ENCODE peak calls at places on chromosomes 1 and 21, in eight cellular contexts. T is endothelial cell of umbilical vein, Y is suprapubic skin, E is K562, A is H1, Q is transverse colon, S is GM12878, L is breast epithelium. I is an unnamed sample.

GRCh38 chr1:212457740-212458338 is 25.1 kb downstream of the NENF start:
- DNase-seq in A (peak), Y (no peak), L (no peak), S (no peak), E (peak), T (peak), Q (peak), I (no peak)

GRCh38 chr1:53558916-53559315 is 99.7 kb downstream of the DMRTB1 start:
- DNase-seq in E (no peak), S (no peak), Y (peak), A (no peak), L (no peak), Q (no peak), T (no peak), I (no peak)

GRCh38 chr21:43814215-43815106 is 25.1 kb downstream of the RRP1 start:
- DNase-seq in Y (no peak), A (no peak), T (no peak), E (no peak), S (no peak), Q (no peak), L (no peak), I (no peak)

GRCh38 chr1:37448691-37449417 is 25.5 kb upstream of the ZC3H12A start:
- DNase-seq in S (no peak), E (no peak), L (peak), Y (no peak), A (no peak), Q (no peak), T (no peak), I (no peak)

GRCh38 chr1:204868340-204868700 is 2.3 kb upstream of the NFASC start:
- DNase-seq in T (no peak), L (peak), Q (no peak), S (no peak), E (no peak), A (no peak), Y (no peak), I (no peak)

GRCh38 chr1:69776555-69776954 is 208.8 kb downstream of the LRRC7 start:
- DNase-seq in E (no peak), Q (no peak), A (no peak), T (no peak), L (no peak), S (no peak), Y (no peak), I (no peak)

GRCh38 chr1:22210636-22211035 is 67.7 kb upstream of the WNT4 start:
- DNase-seq in L (no peak), E (no peak), Y (no peak), T (no peak), Q (no peak), A (no peak), S (no peak), I (no peak)

GRCh38 chr1:8764301-8764937 is 53.0 kb downstream of the RERE start:
- DNase-seq in S (peak), Q (no peak), T (no peak), E (no peak), A (no peak), L (no peak), Y (no peak), I (no peak)

GRCh38 chr1:109794319-109795132 is 30.8 kb upstream of the EPS8L3 start:
- DNase-seq in L (no peak), S (no peak), A (no peak), Q (peak), Y (peak), E (no peak), T (no peak), I (no peak)

GRCh38 chr1:236507022-236507700 is 16.6 kb upstream of the LGALS8 start:
- DNase-seq in T (peak), S (no peak), A (no peak), L (no peak), Q (no peak), E (no peak), Y (no peak), I (no peak)

GRCh38 chr1:15343729-15344128 is 66.0 kb upstream of the EFHD2 start:
- DNase-seq in S (no peak), Y (no peak), E (no peak), L (peak), Q (no peak), T (no peak), A (no peak), I (no peak)

GRCh38 chr1:10186453-10187319 is 23.7 kb upstream of the KIF1B start:
- DNase-seq in L (no peak), Q (no peak), Y (no peak), T (no peak), A (no peak), E (no peak), S (no peak), I (no peak)

GRCh38 chr21:45662623-45663015 is 19.1 kb downstream of the PCBP3 start:
- DNase-seq in S (no peak), Y (no peak), Q (no peak), T (no peak), E (no peak), L (no peak), A (no peak), I (no peak)

GRCh38 chr1:162003061-162003824 is 20.4 kb downstream of the OLFML2B start:
- DNase-seq in T (no peak), Y (no peak), A (no peak), Q (no peak), S (no peak), E (no peak), L (peak), I (no peak)

GRCh38 chr21:26813426-26813998 is 31.7 kb downstream of the ADAMTS1 start:
- DNase-seq in E (no peak), L (no peak), Y (no peak), S (no peak), T (no peak), Q (no peak), A (no peak), I (no peak)

GRCh38 chr1:147815503-147815902 is 55.1 kb upstream of the GJA5 start:
- DNase-seq in S (no peak), L (no peak), A (no peak), Q (no peak), T (no peak), E (peak), Y (no peak), I (no peak)

GRCh38 chr21:45381865-45382697 is 22.9 kb upstream of the COL18A1 start:
- DNase-seq in S (no peak), Q (no peak), A (no peak), E (no peak), T (no peak), Y (no peak), L (no peak), I (no peak)

GRCh38 chr1:219171192-219171935 is 2.3 kb upstream of the LYPLAL1 start:
- DNase-seq in T (no peak), L (no peak), S (no peak), A (no peak), Q (no peak), Y (no peak), E (no peak), I (no peak)

DNA sequence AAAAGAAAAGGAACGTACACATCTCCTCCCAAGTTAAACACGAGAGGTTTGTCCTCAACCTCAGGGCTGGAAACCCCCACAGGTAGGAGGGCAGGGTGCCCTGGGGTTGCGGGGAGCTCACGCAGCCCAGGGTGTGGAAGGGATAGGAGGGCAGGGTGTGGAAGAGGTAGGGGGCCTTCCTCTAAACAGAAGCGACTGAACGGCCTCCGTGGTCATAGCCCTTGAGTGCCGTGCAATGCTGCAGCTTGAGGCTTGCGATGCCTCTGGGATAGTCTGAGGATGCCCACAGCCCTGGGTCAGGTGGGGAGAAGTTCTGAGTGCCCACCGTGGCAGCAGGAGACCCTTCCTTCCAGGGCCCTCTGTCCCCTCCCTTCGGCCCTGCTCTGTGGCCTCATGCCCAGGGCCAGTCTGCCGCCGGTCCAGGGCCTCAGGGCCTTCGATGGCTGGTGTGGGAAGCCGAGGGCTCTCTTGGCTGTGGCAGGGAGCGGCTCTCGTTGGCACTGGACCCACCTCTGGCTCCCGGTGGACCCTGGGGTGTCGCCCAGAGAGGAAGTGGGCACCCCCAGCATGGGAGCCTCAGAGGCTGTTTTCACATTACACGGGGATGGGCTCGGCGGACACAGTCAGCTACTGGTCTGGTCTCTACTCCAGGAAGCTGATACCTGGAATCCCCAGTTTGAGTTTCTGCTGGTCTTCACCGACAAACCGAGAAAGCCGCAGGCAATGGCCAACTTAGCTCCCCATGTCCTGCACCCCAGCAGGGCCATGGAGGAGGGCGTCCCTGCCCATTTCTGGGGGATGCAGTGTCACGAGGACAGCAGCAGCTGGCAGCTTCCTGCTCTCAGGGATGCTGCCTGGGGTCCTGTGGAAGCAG is 6.4 kb upstream of the CDK11B start:
- DNase-seq in S (no peak), T (no peak), E (no peak), A (no peak), L (no peak), Y (peak), Q (no peak), I (no peak)
- TF ChIP-seq POLR2AphosphoS5 in S (no peak), T (no peak), E (no peak), A (no peak), L (no peak), Y (no peak), Q (no peak), I (no peak)

GRCh38 chr1:1213919-1214599 is at the start of gene TNFRSF4:
- DNase-seq in S (no peak), T (no peak), Q (no peak), Y (no peak), E (peak), L (no peak), A (no peak), I (no peak)
- TF ChIP-seq POLR2AphosphoS5 in S (no peak), T (no peak), Q (no peak), Y (no peak), E (no peak), L (no peak), A (no peak), I (no peak)

GRCh38 chr1:6601049-6601864 is 1.4 kb downstream of the KLHL21 start:
- DNase-seq in L (peak), Q (peak), S (no peak), Y (peak), T (peak), E (peak), A (no peak), I (peak)
- TF ChIP-seq POLR2AphosphoS5 in L (peak), Q (peak), S (peak), Y (peak), T (no peak), E (no peak), A (no peak), I (no peak)

GRCh38 chr1:27601771-27602509 is 2.0 kb downstream of the AHDC1 start:
- DNase-seq in T (peak), E (no peak), Y (no peak), A (no peak), S (no peak), L (peak), Q (peak), I (no peak)

GRCh38 chr1:27602510-27603319 is 1.2 kb downstream of the AHDC1 start:
- DNase-seq in T (peak), Q (peak), E (peak), A (no peak), L (no peak), S (no peak), Y (peak), I (peak)

GRCh38 chr1:27604579-27605299 is 795 bp upstream of the AHDC1 start:
- DNase-seq in S (no peak), Y (no peak), E (no peak), T (no peak), L (no peak), A (no peak), Q (no peak), I (no peak)

GRCh38 chr1:27603962-27604578 is at the start of gene AHDC1:
- DNase-seq in S (no peak), E (peak), T (peak), Q (peak), Y (peak), L (peak), A (no peak), I (peak)

DNA sequence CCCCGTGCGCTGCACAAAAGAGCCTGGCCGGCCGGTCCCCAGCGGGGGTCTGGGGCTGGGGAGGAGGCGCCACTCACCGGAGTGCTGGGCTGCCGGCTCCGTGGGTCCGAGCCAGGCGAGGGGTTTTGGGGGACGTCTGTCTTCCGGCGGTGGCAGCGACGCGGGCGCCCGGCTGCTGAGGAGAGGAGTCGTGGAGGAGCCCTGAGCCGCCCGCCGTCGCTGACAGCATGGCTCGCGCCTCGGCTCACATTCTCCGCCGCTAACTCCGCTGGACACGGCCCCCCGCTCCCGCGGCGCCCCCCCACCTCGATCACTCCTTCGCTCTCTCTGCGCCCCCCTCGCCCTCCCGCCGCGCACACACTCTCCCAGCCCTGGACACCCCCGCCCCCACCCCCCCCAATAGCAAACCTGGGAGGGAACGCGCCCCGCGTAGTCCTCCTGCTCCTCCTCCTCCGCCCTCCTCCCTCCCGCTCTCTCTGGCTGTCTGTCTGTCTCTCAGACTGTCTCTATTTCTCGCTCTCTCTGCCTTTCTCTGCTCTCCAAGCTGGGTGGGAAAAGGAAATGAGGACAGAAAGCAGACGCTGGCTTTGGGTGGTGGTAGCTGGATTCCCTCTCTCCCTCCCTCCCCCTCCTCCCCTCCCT is 503 bp downstream of the AHDC1 start:
- DNase-seq in Q (peak), T (peak), Y (peak), A (no peak), E (peak), S (no peak), L (no peak), I (peak)
- TF ChIP-seq POLR2AphosphoS5 in Q (no peak), T (no peak), Y (no peak), A (no peak), E (no peak), S (no peak), L (no peak), I (no peak)

DNA sequence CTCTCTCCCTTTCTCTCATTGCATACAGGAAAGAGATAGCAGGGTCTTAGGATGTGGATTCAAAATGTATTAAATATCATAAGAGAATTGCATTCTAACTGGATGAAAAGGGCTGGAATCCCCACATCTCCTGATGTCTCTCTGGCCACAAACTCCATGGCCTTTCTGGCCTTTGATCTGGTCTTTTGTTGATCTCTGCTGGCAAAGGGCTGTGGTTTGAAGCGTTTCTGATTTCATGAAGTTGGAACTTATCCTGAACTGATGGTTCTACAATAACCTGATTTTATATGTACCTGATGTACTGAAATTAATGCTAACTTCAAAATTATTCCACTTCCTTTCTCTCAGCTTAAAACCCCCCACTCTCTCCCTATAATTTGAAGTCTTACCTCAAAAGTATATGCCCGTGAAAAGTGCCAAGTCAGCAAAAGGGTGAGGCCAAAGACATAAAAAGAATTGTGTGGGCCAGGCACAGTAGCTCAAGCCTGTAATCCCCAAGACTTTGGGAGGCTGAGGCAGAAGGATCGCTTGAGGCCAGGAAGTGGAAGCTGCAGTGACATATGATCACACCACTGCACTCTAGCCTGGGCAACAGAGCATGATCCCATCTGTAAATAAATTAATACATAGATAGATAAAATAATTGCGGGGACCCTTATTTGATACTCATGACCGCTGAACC is 6.4 kb upstream of the KIF14 start:
- DNase-seq in E (no peak), Y (no peak), L (no peak), S (no peak), T (no peak), A (no peak), Q (no peak), I (no peak)
- TF ChIP-seq POLR2AphosphoS5 in E (no peak), Y (no peak), L (no peak), S (no peak), T (no peak), A (no peak), Q (no peak), I (no peak)

GRCh38 chr1:59730302-59730701 is 84.4 kb upstream of the HOOK1 start:
- DNase-seq in S (no peak), T (no peak), A (no peak), E (no peak), Q (no peak), L (no peak), Y (no peak), I (no peak)
- TF ChIP-seq POLR2AphosphoS5 in S (no peak), T (no peak), A (no peak), E (no peak), Q (no peak), L (no peak), Y (no peak), I (no peak)

GRCh38 chr1:156126043-156126700 is 11.7 kb downstream of the LMNA start:
- DNase-seq in Y (peak), A (no peak), Q (peak), E (peak), T (peak), S (no peak), L (peak), I (no peak)
- TF ChIP-seq POLR2AphosphoS5 in Y (peak), A (peak), Q (peak), E (no peak), T (peak), S (peak), L (peak), I (no peak)

GRCh38 chr1:85258536-85259117 is 835 bp downstream of the C1orf52 start:
- DNase-seq in Q (no peak), L (no peak), E (no peak), A (no peak), S (no peak), T (peak), Y (no peak), I (no peak)

GRCh38 chr1:85264150-85264549 is 4.7 kb upstream of the C1orf52 start:
- DNase-seq in A (no peak), E (no peak), Y (no peak), S (no peak), L (no peak), T (peak), Q (no peak), I (no peak)

GRCh38 chr1:85259866-85260345 is 444 bp upstream of the C1orf52 start:
- DNase-seq in Q (no peak), L (no peak), Y (no peak), T (no peak), E (no peak), S (no peak), A (no peak), I (no peak)

GRCh38 chr1:85262985-85263384 is 3.5 kb upstream of the C1orf52 start:
- DNase-seq in S (no peak), E (no peak), A (no peak), Y (no peak), T (no peak), L (no peak), Q (no peak), I (no peak)

DNA sequence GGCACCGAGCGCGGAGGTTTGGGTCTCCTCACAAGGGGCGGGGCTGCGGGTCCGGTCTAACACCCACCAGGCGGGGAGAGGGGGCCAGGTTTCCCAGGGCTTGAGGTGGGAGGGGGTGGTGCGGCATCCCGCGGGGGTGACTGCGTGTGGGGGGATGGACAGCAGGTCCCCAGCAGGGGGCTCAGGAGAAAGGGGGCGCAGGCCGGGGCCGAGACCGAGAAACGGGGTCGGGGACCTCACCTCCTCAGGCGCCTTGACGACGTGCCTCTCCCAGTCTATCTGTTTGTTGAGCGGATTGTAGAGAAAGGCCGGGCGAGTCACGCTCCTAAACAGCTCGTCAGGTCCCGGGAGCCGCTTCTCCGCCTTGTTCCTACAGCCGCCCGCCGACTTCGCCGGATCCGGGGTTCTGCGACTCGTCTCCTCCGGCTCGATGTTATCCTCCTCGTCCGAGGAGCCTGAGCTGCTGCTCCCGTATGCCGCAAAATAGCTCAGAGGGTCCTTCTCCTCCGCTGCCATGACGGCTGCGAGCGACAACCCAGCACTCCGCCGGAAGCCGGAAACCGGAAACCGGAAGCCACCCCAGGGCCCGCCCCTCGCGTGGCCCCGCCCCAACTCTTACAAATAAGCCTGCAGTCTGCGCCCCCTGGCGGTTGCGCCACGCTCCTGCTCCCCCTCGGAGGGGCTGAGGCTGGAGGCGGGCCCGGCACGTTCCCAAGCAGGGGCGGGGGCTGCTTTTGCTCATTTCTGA is at the start of gene C1orf52:
- DNase-seq in L (peak), Y (peak), E (peak), A (peak), Q (peak), S (no peak), T (peak), I (peak)
- TF ChIP-seq POLR2AphosphoS5 in L (peak), Y (peak), E (peak), A (peak), Q (peak), S (peak), T (peak), I (peak)

I was measured in GM12892.